ENCODE peak calls at places on chromosomes 13 and 19, in five cellular contexts. G, T, R, Q and Z are unnamed samples.

GRCh38 chr19:35123573-35123972 is 8.0 kb downstream of the FXYD3 start:
- DNase-seq in G (no peak), T (no peak), R (no peak), Q (peak), Z (peak)

GRCh38 chr19:37936166-37936565 is 29.2 kb downstream of the SIPA1L3 start:
- DNase-seq in G (no peak), T (no peak), R (no peak), Q (peak), Z (no peak)

GRCh38 chr19:38484747-38485146 is 51.3 kb downstream of the RYR1 start:
- DNase-seq in G (no peak), T (no peak), R (no peak), Q (no peak), Z (no peak)

GRCh38 chr19:4776436-4777205 is 14.9 kb upstream of the FEM1A start:
- DNase-seq in G (no peak), T (no peak), R (no peak), Q (no peak), Z (no peak)

GRCh38 chr19:49120868-49121267 is 1.5 kb downstream of the PPFIA3 start:
- DNase-seq in G (no peak), T (no peak), R (no peak), Q (no peak), Z (no peak)

GRCh38 chr13:109285586-109285985 is 500.8 kb downstream of the IRS2 start:
- DNase-seq in G (no peak), T (no peak), R (no peak), Q (no peak), Z (no peak)

GRCh38 chr19:14404322-14404721 is 14.8 kb downstream of the DDX39A start:
- DNase-seq in G (no peak), T (no peak), R (no peak), Q (no peak), Z (no peak)

GRCh38 chr19:14475251-14476073 is at the start of gene PTGER1:
- DNase-seq in G (no peak), T (no peak), R (no peak), Q (no peak), Z (no peak)

GRCh38 chr13:87671824-87672603 is 843 bp downstream of the SLITRK5 start:
- DNase-seq in G (no peak), T (no peak), R (no peak), Q (no peak), Z (peak)

GRCh38 chr13:44188257-44188656 is 185.4 kb upstream of the SERP2 start:
- DNase-seq in G (no peak), T (no peak), R (no peak), Q (no peak), Z (no peak)

GRCh38 chr13:42707596-42707995 is 73.8 kb upstream of the FAM216B start:
- DNase-seq in G (no peak), T (no peak), R (no peak), Q (no peak), Z (no peak)

GRCh38 chr19:29381353-29382203 is 144.2 kb upstream of the VSTM2B start:
- DNase-seq in G (no peak), T (peak), R (no peak), Q (no peak), Z (no peak)

GRCh38 chr13:81498969-81499368 is 1158.0 kb upstream of the SPRY2 start:
- DNase-seq in G (no peak), T (no peak), R (no peak), Q (no peak), Z (no peak)

GRCh38 chr19:35459414-35460082 is 11.5 kb downstream of the FFAR2 start:
- DNase-seq in G (no peak), T (peak), R (peak), Q (peak), Z (peak)

GRCh38 chr13:46172531-46172991 is 9.4 kb downstream of the LCP1 start:
- DNase-seq in G (no peak), T (no peak), R (no peak), Q (no peak), Z (no peak)

GRCh38 chr13:29909975-29910674 is 59.7 kb upstream of the UBL3 start:
- DNase-seq in G (no peak), T (no peak), R (no peak), Q (no peak), Z (peak)

GRCh38 chr19:38079926-38080380 is 144.1 kb downstream of the DPF1 start:
- DNase-seq in G (no peak), T (no peak), R (peak), Q (no peak), Z (no peak)

GRCh38 chr19:46068345-46069258 is 27.8 kb upstream of the IGFL4 start:
- DNase-seq in G (no peak), T (no peak), R (peak), Q (no peak), Z (no peak)

GRCh38 chr19:6793411-6793810 is 20.9 kb downstream of the VAV1 start:
- DNase-seq in G (no peak), T (no peak), R (no peak), Q (no peak), Z (no peak)

GRCh38 chr13:112969692-112970338 is 801 bp downstream of the MCF2L start:
- DNase-seq in G (no peak), T (no peak), R (no peak), Q (no peak), Z (no peak)

GRCh38 chr13:111039735-111040134 is 75.4 kb upstream of the ARHGEF7 start:
- DNase-seq in G (no peak), T (no peak), R (no peak), Q (no peak), Z (no peak)

GRCh38 chr19:34171539-34171876 is 796 bp upstream of the LSM14A start:
- DNase-seq in G (no peak), T (no peak), R (no peak), Q (no peak), Z (no peak)

GRCh38 chr13:49220856-49221614 is 897 bp downstream of the MLNR start:
- DNase-seq in G (no peak), T (no peak), R (no peak), Q (no peak), Z (no peak)

GRCh38 chr13:72514141-72514540 is 213.3 kb downstream of the MZT1 start:
- DNase-seq in G (no peak), T (no peak), R (no peak), Q (no peak), Z (no peak)

GRCh38 chr13:43629691-43630480 is 156.9 kb downstream of the ENOX1 start:
- DNase-seq in G (no peak), T (no peak), R (no peak), Q (no peak), Z (no peak)

GRCh38 chr13:31639443-31640163 is 99.7 kb upstream of the RXFP2 start:
- DNase-seq in G (no peak), T (no peak), R (peak), Q (no peak), Z (no peak)

GRCh38 chr19:47726467-47726866 is 13.2 kb downstream of the EHD2 start:
- DNase-seq in G (no peak), T (no peak), R (no peak), Q (no peak), Z (no peak)

DNA sequence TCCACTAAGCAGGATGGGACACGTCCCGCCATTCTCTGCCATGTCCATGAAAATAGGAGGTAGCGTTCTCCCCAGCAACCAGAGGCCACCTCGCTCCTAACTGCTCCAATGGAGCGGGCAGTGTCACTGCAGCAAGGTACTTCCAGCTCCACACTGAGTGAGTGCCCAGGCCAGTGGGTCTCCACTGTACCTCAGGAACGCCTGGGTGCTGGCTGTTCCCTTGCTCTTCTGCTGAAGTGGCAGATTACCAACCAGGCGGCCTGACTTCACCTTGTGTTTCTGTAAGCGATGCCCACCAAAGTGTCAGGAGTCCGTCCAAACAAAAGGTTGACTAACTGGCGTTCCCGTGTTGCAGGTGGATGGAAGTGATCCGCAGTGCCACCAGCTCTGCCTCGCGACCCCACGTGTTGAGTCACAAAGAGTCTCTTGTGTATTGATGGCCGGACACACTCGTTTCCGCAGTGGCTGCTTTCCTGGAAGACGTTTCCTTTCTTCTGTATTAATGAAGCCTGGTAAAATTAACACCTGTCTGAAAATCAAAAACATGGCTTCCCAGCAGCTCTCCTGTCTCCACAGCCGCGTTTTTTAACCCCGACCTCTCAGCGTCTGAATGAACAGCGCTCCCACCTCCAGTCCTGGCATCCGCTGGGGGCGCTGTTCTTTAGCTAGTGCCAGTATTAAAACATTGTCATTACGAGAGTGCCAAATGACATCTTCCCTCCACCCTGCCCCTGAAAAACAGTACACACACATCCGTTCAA is 128.8 kb downstream of the STK24 start:
- DNase-seq in G (no peak), T (peak), R (peak), Q (no peak), Z (no peak)
- TF ChIP-seq POLR2A in G (no peak), T (no peak), R (no peak), Q (no peak), Z (no peak)

DNA sequence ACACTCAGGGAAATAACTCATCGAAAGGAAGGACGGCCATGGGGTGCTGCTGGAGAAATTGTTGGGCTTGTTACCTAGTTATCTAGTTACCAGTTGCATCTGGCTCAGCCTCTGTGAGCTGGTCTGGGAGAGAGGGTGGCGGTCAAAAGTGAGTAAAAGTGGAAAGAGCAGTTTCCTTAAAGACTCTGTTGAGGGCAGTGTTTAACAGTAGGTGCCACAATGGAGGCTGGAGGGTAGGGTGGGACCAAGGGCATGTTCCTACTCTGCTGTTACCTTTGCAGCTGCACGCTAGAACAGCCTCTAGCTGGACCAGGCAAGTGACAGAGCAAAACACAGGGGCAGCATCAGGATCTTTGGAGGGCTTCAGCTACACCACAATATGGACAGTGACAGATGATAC is 228.8 kb upstream of the STARD13 start:
- DNase-seq in G (no peak), T (no peak), R (no peak), Q (no peak), Z (no peak)
- TF ChIP-seq CTCF in G (no peak), T (no peak), R (no peak), Q (no peak), Z (no peak)

DNA sequence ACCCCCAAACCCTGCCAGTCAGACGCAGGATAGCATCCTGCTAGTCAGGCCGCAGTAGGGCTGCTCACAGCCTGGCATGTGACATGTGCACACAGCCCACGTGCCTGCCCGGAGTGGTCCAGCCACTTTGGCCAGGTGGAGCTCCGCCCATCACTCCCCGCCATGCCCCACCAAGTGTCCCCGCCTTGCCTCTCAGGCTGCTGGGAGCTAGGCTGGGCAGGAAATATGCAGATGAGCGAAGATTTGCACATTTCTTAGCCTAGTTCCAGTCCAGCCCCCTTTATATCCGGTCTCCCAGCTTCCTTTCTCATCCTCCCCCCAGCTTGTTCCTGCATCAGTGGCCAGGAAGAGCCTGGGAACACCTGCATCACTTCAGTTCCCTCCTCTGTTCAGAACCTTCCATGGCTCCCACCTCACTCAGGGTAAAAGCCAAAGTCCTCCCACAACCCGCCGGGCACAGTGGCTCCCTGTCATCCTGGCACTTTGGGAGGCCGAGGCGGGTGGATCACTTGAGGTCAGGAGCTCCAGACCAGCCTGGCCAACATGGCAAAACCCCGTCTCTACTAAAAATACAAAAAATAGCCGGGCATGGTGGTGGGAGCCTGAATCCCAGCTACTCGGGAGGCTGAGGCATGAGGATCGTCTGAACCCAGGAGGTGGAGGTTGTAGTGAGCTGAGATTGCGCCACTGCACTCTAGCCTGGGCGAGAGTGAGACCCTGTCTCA is 2.3 kb upstream of the DOCK6 start:
- DNase-seq in G (no peak), T (no peak), R (peak), Q (peak), Z (no peak)
- TF ChIP-seq POLR2A in G (no peak), T (no peak), R (peak), Q (no peak), Z (no peak)

GRCh38 chr19:19213822-19214558 is 2.2 kb downstream of the NCAN start:
- DNase-seq in G (no peak), T (no peak), R (no peak), Q (no peak), Z (no peak)

GRCh38 chr19:19218911-19219310 is 7.2 kb downstream of the NCAN start:
- DNase-seq in G (no peak), T (no peak), R (no peak), Q (no peak), Z (no peak)

GRCh38 chr19:19215792-19216191 is 4.0 kb downstream of the NCAN start:
- DNase-seq in G (no peak), T (no peak), R (no peak), Q (no peak), Z (no peak)

GRCh38 chr19:19214892-19215291 is 3.1 kb downstream of the NCAN start:
- DNase-seq in G (no peak), T (no peak), R (peak), Q (no peak), Z (no peak)

GRCh38 chr19:19217110-19217509 is 5.4 kb downstream of the NCAN start:
- DNase-seq in G (no peak), T (no peak), R (no peak), Q (no peak), Z (no peak)
- TF ChIP-seq CTCF in G (no peak), T (no peak), R (peak), Q (no peak), Z (no peak)

DNA sequence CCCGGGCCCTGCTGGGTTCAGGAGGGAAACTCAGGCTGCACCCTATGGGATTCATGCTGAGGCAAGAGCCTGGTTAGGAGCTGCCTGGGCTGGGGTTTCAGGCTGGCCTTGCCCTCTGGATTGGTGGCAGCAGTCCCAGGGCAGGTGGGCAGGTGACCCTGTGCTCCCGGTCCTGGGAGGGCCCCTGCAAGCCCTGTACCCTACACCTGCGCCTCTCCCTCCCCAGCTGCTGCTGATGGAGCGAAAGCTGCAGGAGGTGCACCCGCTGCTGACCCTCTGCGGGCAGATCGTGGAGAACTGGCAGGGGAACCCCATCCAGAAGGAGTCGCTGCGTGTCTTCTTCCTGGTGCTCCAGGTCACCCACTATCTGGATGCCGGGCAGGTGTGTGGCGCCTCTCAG is 20.4 kb downstream of the MAU2 start:
- DNase-seq in G (no peak), T (no peak), R (no peak), Q (no peak), Z (no peak)
- TF ChIP-seq POLR2A in G (no peak), T (no peak), R (no peak), Q (no peak), Z (no peak)

DNA sequence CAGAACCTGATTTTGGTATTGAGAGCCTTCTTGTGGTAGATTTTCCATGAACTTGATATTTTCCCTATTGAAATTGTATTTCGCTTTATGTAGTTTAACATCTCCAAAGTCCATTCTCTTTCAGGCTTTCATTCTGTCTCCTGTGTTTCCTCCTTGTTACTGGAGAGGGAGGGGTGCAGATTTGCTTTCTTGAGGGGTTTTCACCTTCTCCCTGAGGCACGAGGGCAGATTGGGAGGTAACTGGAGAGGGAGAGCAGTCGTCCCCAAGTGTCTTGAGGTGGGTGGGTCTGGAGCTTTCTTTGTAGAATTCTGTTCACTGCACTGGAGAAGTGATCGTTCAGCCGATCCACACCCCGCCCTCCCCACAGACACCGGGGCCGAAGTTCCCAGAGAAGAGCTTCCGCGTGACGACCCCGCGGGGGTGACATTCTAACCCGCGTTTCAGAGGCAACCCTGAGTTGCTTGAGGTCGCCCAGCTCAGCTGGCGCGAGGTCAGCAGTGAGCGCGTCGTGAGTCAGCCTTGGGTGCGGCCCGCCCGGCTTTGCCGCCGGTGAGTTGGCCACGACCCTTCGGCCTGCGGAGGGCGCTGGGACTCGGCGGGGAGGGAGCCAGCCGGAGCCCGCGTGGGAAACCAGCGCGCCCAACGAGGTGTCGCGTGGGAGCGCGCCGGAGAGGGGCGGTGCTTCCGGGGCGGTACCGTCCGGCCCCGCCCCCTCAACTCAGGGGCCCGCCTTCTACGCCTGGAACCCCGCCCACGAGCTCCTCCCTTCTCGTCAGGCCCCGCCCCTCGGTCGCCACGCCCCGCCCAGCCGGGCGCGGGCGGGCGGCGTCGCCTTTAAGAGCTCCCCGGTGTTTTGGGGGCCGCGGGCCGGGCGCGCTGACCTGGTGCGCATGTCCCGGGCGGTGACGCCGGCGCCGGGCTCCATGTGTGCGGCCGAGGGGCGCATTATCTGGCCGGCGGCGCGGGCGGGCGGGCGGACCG is at the start of gene GATAD2A:
- DNase-seq in G (peak), T (peak), R (peak), Q (peak), Z (peak)
- TF ChIP-seq CTCF in G (peak), T (peak), R (peak), Q (peak), Z (no peak)